ENCODE peak calls at places on chromosomes 2 and 18, in five cellular contexts. One of them, this sample, is unnamed.
A peak's percentile ranks its signal among the peaks of the same experiment; 100 is the strongest.

GRCh38 chr2:14557921-14558320 is 74.6 kb upstream of the LRATD1 start:
- DNase-seq in H9: no peak
- DNase-seq in neuronal stem cell: no peak
- DNase-seq in H1: no peak
- DNase-seq in trophoblast cell: no peak
- DNase-seq in this sample: no peak

GRCh38 chr2:145010635-145011034 is 490.7 kb upstream of the ZEB2 start:
- DNase-seq in neuronal stem cell: no peak
- DNase-seq in H9: no peak
- DNase-seq in H1: no peak
- DNase-seq in trophoblast cell: no peak
- DNase-seq in this sample: no peak

GRCh38 chr18:22265838-22266237 is 96.4 kb downstream of the GATA6 start:
- DNase-seq in H9: no peak
- DNase-seq in trophoblast cell: no peak
- DNase-seq in H1: no peak
- DNase-seq in neuronal stem cell: no peak
- DNase-seq in this sample: no peak

GRCh38 chr18:75109001-75109400 is 99.9 kb downstream of the PTGR3 start:
- DNase-seq in H1: peak; percentile 30
- DNase-seq in trophoblast cell: no peak
- DNase-seq in neuronal stem cell: no peak
- DNase-seq in H9: no peak
- DNase-seq in this sample: no peak

GRCh38 chr2:62099050-62099449 is 96.9 kb upstream of the B3GNT2 start:
- DNase-seq in trophoblast cell: no peak
- DNase-seq in neuronal stem cell: no peak
- DNase-seq in H9: no peak
- DNase-seq in H1: no peak
- DNase-seq in this sample: no peak

GRCh38 chr18:23994361-23994902 is 20.1 kb upstream of the TTC39C start:
- DNase-seq in trophoblast cell: no peak
- DNase-seq in neuronal stem cell: no peak
- DNase-seq in H9: no peak
- DNase-seq in H1: no peak
- DNase-seq in this sample: peak; percentile 76

GRCh38 chr2:208363485-208363884 is 43.1 kb upstream of the PTH2R start:
- DNase-seq in trophoblast cell: peak; percentile 75
- DNase-seq in H1: no peak
- DNase-seq in neuronal stem cell: no peak
- DNase-seq in H9: no peak
- DNase-seq in this sample: peak; percentile 87

GRCh38 chr2:26704441-26704977 is 12.0 kb downstream of the KCNK3 start:
- DNase-seq in trophoblast cell: no peak
- DNase-seq in H9: no peak
- DNase-seq in neuronal stem cell: no peak
- DNase-seq in H1: no peak
- DNase-seq in this sample: peak; percentile 62

GRCh38 chr2:49306925-49307324 is 152.6 kb upstream of the FSHR start:
- DNase-seq in H9: no peak
- DNase-seq in neuronal stem cell: no peak
- DNase-seq in H1: no peak
- DNase-seq in trophoblast cell: no peak
- DNase-seq in this sample: peak; percentile 80

DNA sequence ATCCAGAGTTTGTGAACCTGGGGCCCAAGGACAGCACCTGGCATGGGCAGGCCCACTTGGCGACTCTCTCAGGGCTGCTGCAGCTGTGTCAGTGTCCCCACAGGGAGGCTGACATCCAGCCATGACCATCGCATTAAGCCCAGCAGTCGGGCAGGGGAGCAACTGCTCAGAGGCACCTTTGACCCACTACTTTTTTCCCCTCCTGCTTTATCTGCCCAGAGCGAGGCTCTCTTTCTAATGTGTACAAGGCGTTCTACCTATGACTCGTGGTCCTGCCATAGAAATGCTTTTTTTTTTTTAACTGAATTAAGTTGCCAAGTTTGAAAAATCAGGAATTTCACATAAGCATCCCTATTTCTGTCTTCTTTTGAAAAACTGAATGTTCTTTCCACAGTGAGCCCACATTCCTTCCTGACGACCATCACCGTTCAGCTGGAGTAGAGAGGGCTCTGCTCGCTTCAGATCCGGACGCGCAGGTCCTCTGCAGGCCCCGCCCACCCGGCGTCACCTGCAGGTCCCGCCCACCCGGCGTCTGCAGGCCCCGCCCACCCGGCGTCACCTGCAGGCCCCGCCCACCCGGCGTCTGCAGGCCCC is 403 bp upstream of the CLUL1 start:
- DNase-seq in neuronal stem cell: peak; percentile 37
- DNase-seq in H1: peak; percentile 71
- DNase-seq in H9: peak; percentile 82
- DNase-seq in trophoblast cell: peak; percentile 70
- DNase-seq in this sample: no peak
- H2BK12ac ChIP-seq in neuronal stem cell: no peak overlapping the region
- H2BK12ac ChIP-seq in H1: peak overlapping the region; percentile 80
- H2BK12ac ChIP-seq in H9: no peak overlapping the region
- H2BK12ac ChIP-seq in trophoblast cell: no peak overlapping the region
- H2BK12ac ChIP-seq in this sample: no peak overlapping the region

DNA sequence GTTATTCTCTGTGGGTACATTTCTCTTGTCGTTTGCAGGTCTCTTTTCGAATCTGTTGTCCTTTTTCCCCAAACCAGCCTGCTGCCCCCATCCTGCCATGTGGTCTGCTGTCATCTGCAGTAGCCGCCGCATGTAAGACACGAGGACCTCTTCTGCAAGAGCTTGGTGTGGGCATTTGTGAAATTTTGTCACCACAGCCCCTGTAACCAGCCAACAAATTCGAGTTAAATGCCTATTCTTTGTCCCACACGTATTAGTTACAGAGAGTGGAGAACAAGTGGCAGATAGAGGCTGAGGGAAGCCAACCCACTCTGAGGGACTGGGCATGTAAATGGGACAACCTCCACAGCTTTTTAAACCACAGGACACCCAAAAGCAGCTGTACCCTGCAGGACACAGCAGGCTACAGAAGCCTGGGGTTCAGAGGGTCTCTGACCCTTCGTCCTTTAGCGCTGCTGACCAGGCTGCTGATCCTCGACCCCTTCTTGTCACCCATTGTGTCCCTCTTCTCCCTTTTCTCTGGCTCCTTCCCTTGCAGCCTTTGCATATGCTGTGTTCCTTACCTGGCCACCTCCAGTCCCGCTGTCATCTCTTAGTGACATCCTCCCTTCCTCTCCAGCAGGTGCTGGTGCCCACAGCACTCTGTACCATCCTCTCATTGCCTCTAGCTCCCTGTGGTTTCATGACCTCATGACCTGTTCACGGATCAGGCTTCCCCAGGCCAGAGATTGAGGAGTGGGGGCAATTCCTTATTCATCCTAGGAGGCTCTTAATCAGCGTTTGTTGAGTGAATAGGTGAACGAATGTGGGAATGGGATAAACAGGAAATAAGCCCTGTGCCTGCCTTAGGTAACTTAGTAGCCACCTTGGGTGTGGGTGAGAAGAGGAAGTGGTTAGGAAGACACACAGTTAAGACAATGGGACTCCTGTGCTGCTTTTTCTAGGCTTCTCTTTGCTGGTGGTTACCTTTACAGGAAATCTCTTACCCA is 35.3 kb downstream of the ITGA6 start:
- DNase-seq in H9: no peak
- DNase-seq in H1: no peak
- DNase-seq in trophoblast cell: no peak
- DNase-seq in neuronal stem cell: no peak
- DNase-seq in this sample: no peak
- H3K14ac ChIP-seq in H9: no peak overlapping the region
- H3K14ac ChIP-seq in H1: no peak overlapping the region
- H3K14ac ChIP-seq in trophoblast cell: no peak overlapping the region
- H3K14ac ChIP-seq in neuronal stem cell: no peak overlapping the region
- H3K14ac ChIP-seq in this sample: peak overlapping the region; percentile 69

GRCh38 chr2:96202152-96202856 is 6.3 kb downstream of the STARD7 start:
- DNase-seq in H1: no peak
- DNase-seq in neuronal stem cell: no peak
- DNase-seq in trophoblast cell: no peak
- DNase-seq in H9: no peak
- DNase-seq in this sample: no peak
- H2BK12ac ChIP-seq in H1: no peak overlapping the region
- H2BK12ac ChIP-seq in neuronal stem cell: no peak overlapping the region
- H2BK12ac ChIP-seq in trophoblast cell: no peak overlapping the region
- H2BK12ac ChIP-seq in H9: no peak overlapping the region
- H2BK12ac ChIP-seq in this sample: no peak overlapping the region

GRCh38 chr2:159615936-159616733 is at the start of gene BAZ2B:
- DNase-seq in H1: no peak
- DNase-seq in trophoblast cell: peak; percentile 59
- DNase-seq in neuronal stem cell: peak; percentile 54
- DNase-seq in H9: peak; percentile 46
- DNase-seq in this sample: peak; percentile 92
- H3K14ac ChIP-seq in H1: no peak within 1 kb of the TSS
- H3K14ac ChIP-seq in trophoblast cell: peak within 1 kb of the TSS; percentile 96
- H3K14ac ChIP-seq in neuronal stem cell: peak within 1 kb of the TSS; percentile 98
- H3K14ac ChIP-seq in H9: peak within 1 kb of the TSS; percentile 96
- H3K14ac ChIP-seq in this sample: peak within 1 kb of the TSS; percentile 87

DNA sequence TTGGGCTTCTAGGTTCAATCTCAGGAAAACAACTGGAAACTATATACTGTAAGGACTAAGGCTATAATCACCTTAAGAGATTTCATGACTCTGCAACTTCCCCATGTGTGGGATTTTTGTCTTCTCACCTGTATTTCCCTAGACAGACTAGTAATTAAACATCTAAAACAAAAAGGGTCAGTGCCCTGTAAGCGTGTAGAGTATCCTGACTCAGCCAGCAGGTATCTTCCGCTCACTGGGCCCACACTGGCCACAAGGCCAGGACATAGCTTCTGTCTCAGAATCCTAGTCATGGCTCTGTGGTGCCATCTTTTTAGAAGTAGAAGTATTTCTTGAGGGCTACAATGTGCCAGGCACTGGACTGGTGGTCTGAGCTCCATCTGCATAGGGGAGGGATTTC is 28.8 kb upstream of the KCMF1 start:
- DNase-seq in H1: no peak
- DNase-seq in trophoblast cell: no peak
- DNase-seq in H9: no peak
- DNase-seq in neuronal stem cell: no peak
- DNase-seq in this sample: no peak
- H2BK12ac ChIP-seq in H1: no peak overlapping the region
- H2BK12ac ChIP-seq in trophoblast cell: no peak overlapping the region
- H2BK12ac ChIP-seq in H9: no peak overlapping the region
- H2BK12ac ChIP-seq in neuronal stem cell: no peak overlapping the region
- H2BK12ac ChIP-seq in this sample: no peak overlapping the region